ENCODE peak calls at places on chromosomes 13 and 19, in eight cellular contexts. One of them, this sample, is unnamed.

GRCh38 chr13:22812793-22813192 is 368.0 kb upstream of the SGCG start:
- DNase-seq in neural progenitor cell: no peak
- DNase-seq in stimulated activated effector memory CD8-positive, alpha-beta T cell treated with anti-CD3 and anti-CD28 coated beads, Interleukin-12 subunit alpha, Interleukin-12 subunit beta, amount 100 ng/mL, for 72 hours: no peak
- DNase-seq in AML-193: no peak
- DNase-seq in WTC11: no peak
- DNase-seq in stimulated activated CD4-positive, alpha-beta T cell treated with anti-CD3 and anti-CD28 coated beads, Interleukin-12 subunit alpha, Interleukin-12 subunit beta, amount 100 ng/mL, for 4 hours: no peak
- DNase-seq in NCI-H2081: no peak
- DNase-seq in EH: no peak
- DNase-seq in this sample: no peak

GRCh38 chr13:27101847-27102246 is 69.8 kb downstream of the USP12 start:
- DNase-seq in AML-193: no peak
- DNase-seq in stimulated activated effector memory CD8-positive, alpha-beta T cell treated with anti-CD3 and anti-CD28 coated beads, Interleukin-12 subunit alpha, Interleukin-12 subunit beta, amount 100 ng/mL, for 72 hours: no peak
- DNase-seq in stimulated activated CD4-positive, alpha-beta T cell treated with anti-CD3 and anti-CD28 coated beads, Interleukin-12 subunit alpha, Interleukin-12 subunit beta, amount 100 ng/mL, for 4 hours: no peak
- DNase-seq in EH: no peak
- DNase-seq in neural progenitor cell: no peak
- DNase-seq in WTC11: no peak
- DNase-seq in NCI-H2081: no peak
- DNase-seq in this sample: no peak

GRCh38 chr13:33139186-33139585 is 123.0 kb downstream of the KL start:
- DNase-seq in stimulated activated effector memory CD8-positive, alpha-beta T cell treated with anti-CD3 and anti-CD28 coated beads, Interleukin-12 subunit alpha, Interleukin-12 subunit beta, amount 100 ng/mL, for 72 hours: no peak
- DNase-seq in EH: no peak
- DNase-seq in NCI-H2081: no peak
- DNase-seq in stimulated activated CD4-positive, alpha-beta T cell treated with anti-CD3 and anti-CD28 coated beads, Interleukin-12 subunit alpha, Interleukin-12 subunit beta, amount 100 ng/mL, for 4 hours: no peak
- DNase-seq in neural progenitor cell: no peak
- DNase-seq in WTC11: no peak
- DNase-seq in AML-193: no peak
- DNase-seq in this sample: no peak

GRCh38 chr13:23956106-23956505 is 58.8 kb upstream of the C1QTNF9B start:
- DNase-seq in stimulated activated CD4-positive, alpha-beta T cell treated with anti-CD3 and anti-CD28 coated beads, Interleukin-12 subunit alpha, Interleukin-12 subunit beta, amount 100 ng/mL, for 4 hours: no peak
- DNase-seq in NCI-H2081: no peak
- DNase-seq in neural progenitor cell: no peak
- DNase-seq in stimulated activated effector memory CD8-positive, alpha-beta T cell treated with anti-CD3 and anti-CD28 coated beads, Interleukin-12 subunit alpha, Interleukin-12 subunit beta, amount 100 ng/mL, for 72 hours: no peak
- DNase-seq in EH: peak
- DNase-seq in WTC11: no peak
- DNase-seq in AML-193: no peak
- DNase-seq in this sample: no peak

GRCh38 chr13:112926993-112927392 is 42.0 kb upstream of the MCF2L start:
- DNase-seq in neural progenitor cell: no peak
- DNase-seq in stimulated activated effector memory CD8-positive, alpha-beta T cell treated with anti-CD3 and anti-CD28 coated beads, Interleukin-12 subunit alpha, Interleukin-12 subunit beta, amount 100 ng/mL, for 72 hours: no peak
- DNase-seq in EH: no peak
- DNase-seq in WTC11: no peak
- DNase-seq in stimulated activated CD4-positive, alpha-beta T cell treated with anti-CD3 and anti-CD28 coated beads, Interleukin-12 subunit alpha, Interleukin-12 subunit beta, amount 100 ng/mL, for 4 hours: no peak
- DNase-seq in NCI-H2081: no peak
- DNase-seq in AML-193: no peak
- DNase-seq in this sample: no peak

GRCh38 chr19:45876411-45877197 is 9.3 kb downstream of the IRF2BP1 start:
- DNase-seq in AML-193: no peak
- DNase-seq in WTC11: peak
- DNase-seq in EH: peak
- DNase-seq in NCI-H2081: no peak
- DNase-seq in stimulated activated effector memory CD8-positive, alpha-beta T cell treated with anti-CD3 and anti-CD28 coated beads, Interleukin-12 subunit alpha, Interleukin-12 subunit beta, amount 100 ng/mL, for 72 hours: no peak
- DNase-seq in stimulated activated CD4-positive, alpha-beta T cell treated with anti-CD3 and anti-CD28 coated beads, Interleukin-12 subunit alpha, Interleukin-12 subunit beta, amount 100 ng/mL, for 4 hours: peak
- DNase-seq in neural progenitor cell: peak
- DNase-seq in this sample: peak

GRCh38 chr19:917323-918151 is at the start of gene KISS1R:
- DNase-seq in stimulated activated effector memory CD8-positive, alpha-beta T cell treated with anti-CD3 and anti-CD28 coated beads, Interleukin-12 subunit alpha, Interleukin-12 subunit beta, amount 100 ng/mL, for 72 hours: no peak
- DNase-seq in NCI-H2081: peak
- DNase-seq in AML-193: peak
- DNase-seq in neural progenitor cell: peak
- DNase-seq in stimulated activated CD4-positive, alpha-beta T cell treated with anti-CD3 and anti-CD28 coated beads, Interleukin-12 subunit alpha, Interleukin-12 subunit beta, amount 100 ng/mL, for 4 hours: peak
- DNase-seq in WTC11: peak
- DNase-seq in EH: peak
- DNase-seq in this sample: peak

GRCh38 chr13:41496420-41497234 is 39.3 kb downstream of the RGCC start:
- DNase-seq in stimulated activated effector memory CD8-positive, alpha-beta T cell treated with anti-CD3 and anti-CD28 coated beads, Interleukin-12 subunit alpha, Interleukin-12 subunit beta, amount 100 ng/mL, for 72 hours: no peak
- DNase-seq in AML-193: no peak
- DNase-seq in NCI-H2081: no peak
- DNase-seq in WTC11: no peak
- DNase-seq in neural progenitor cell: no peak
- DNase-seq in EH: peak
- DNase-seq in stimulated activated CD4-positive, alpha-beta T cell treated with anti-CD3 and anti-CD28 coated beads, Interleukin-12 subunit alpha, Interleukin-12 subunit beta, amount 100 ng/mL, for 4 hours: no peak
- DNase-seq in this sample: no peak

GRCh38 chr13:114011226-114011625 is 37.4 kb upstream of the C13orf46 start:
- DNase-seq in stimulated activated effector memory CD8-positive, alpha-beta T cell treated with anti-CD3 and anti-CD28 coated beads, Interleukin-12 subunit alpha, Interleukin-12 subunit beta, amount 100 ng/mL, for 72 hours: no peak
- DNase-seq in WTC11: peak
- DNase-seq in stimulated activated CD4-positive, alpha-beta T cell treated with anti-CD3 and anti-CD28 coated beads, Interleukin-12 subunit alpha, Interleukin-12 subunit beta, amount 100 ng/mL, for 4 hours: no peak
- DNase-seq in NCI-H2081: no peak
- DNase-seq in EH: no peak
- DNase-seq in neural progenitor cell: no peak
- DNase-seq in AML-193: no peak
- DNase-seq in this sample: peak

GRCh38 chr13:73224708-73225107 is 165.9 kb downstream of the KLF5 start:
- DNase-seq in stimulated activated CD4-positive, alpha-beta T cell treated with anti-CD3 and anti-CD28 coated beads, Interleukin-12 subunit alpha, Interleukin-12 subunit beta, amount 100 ng/mL, for 4 hours: no peak
- DNase-seq in neural progenitor cell: no peak
- DNase-seq in stimulated activated effector memory CD8-positive, alpha-beta T cell treated with anti-CD3 and anti-CD28 coated beads, Interleukin-12 subunit alpha, Interleukin-12 subunit beta, amount 100 ng/mL, for 72 hours: no peak
- DNase-seq in AML-193: peak
- DNase-seq in NCI-H2081: no peak
- DNase-seq in EH: peak
- DNase-seq in WTC11: no peak
- DNase-seq in this sample: no peak

GRCh38 chr13:99314640-99315176 is 7.5 kb upstream of the GPR183 start:
- DNase-seq in AML-193: no peak
- DNase-seq in neural progenitor cell: no peak
- DNase-seq in stimulated activated CD4-positive, alpha-beta T cell treated with anti-CD3 and anti-CD28 coated beads, Interleukin-12 subunit alpha, Interleukin-12 subunit beta, amount 100 ng/mL, for 4 hours: peak
- DNase-seq in NCI-H2081: peak
- DNase-seq in stimulated activated effector memory CD8-positive, alpha-beta T cell treated with anti-CD3 and anti-CD28 coated beads, Interleukin-12 subunit alpha, Interleukin-12 subunit beta, amount 100 ng/mL, for 72 hours: no peak
- DNase-seq in EH: peak
- DNase-seq in WTC11: no peak
- DNase-seq in this sample: no peak

GRCh38 chr13:36395280-36395679 is 37.0 kb upstream of the CCNA1 start:
- DNase-seq in stimulated activated effector memory CD8-positive, alpha-beta T cell treated with anti-CD3 and anti-CD28 coated beads, Interleukin-12 subunit alpha, Interleukin-12 subunit beta, amount 100 ng/mL, for 72 hours: no peak
- DNase-seq in stimulated activated CD4-positive, alpha-beta T cell treated with anti-CD3 and anti-CD28 coated beads, Interleukin-12 subunit alpha, Interleukin-12 subunit beta, amount 100 ng/mL, for 4 hours: no peak
- DNase-seq in WTC11: no peak
- DNase-seq in NCI-H2081: no peak
- DNase-seq in EH: peak
- DNase-seq in AML-193: peak
- DNase-seq in neural progenitor cell: no peak
- DNase-seq in this sample: no peak

This sample was measured in glutamatergic neuron.